ENCODE peak calls at places on chromosomes 7 and 10, in nine cellular contexts. One of them, this sample, is unnamed.

GRCh38 chr7:1608318-1608717 is 38.5 kb upstream of the PSMG3 start:
- DNase-seq in GM12878: no peak
- DNase-seq in MM.1S: no peak
- DNase-seq in neuronal stem cell: no peak
- DNase-seq in HCT116: no peak
- DNase-seq in hepatocyte: no peak
- DNase-seq in fibroblast of lung: no peak
- DNase-seq in PC-3: no peak
- DNase-seq in neural progenitor cell: no peak
- DNase-seq in this sample: no peak

GRCh38 chr10:121698336-121698735 is 100.1 kb upstream of the FGFR2 start:
- DNase-seq in GM12878: no peak
- DNase-seq in MM.1S: no peak
- DNase-seq in neuronal stem cell: no peak
- DNase-seq in HCT116: no peak
- DNase-seq in hepatocyte: no peak
- DNase-seq in fibroblast of lung: no peak
- DNase-seq in PC-3: no peak
- DNase-seq in neural progenitor cell: no peak
- DNase-seq in this sample: no peak

GRCh38 chr7:38177621-38178003 is 433 bp upstream of the STARD3NL start:
- DNase-seq in GM12878: no peak
- DNase-seq in MM.1S: no peak
- DNase-seq in neuronal stem cell: no peak
- DNase-seq in HCT116: no peak
- DNase-seq in hepatocyte: no peak
- DNase-seq in fibroblast of lung: no peak
- DNase-seq in PC-3: no peak
- DNase-seq in neural progenitor cell: no peak
- DNase-seq in this sample: no peak

GRCh38 chr10:122126763-122127659 is 138.0 kb downstream of the TACC2 start:
- DNase-seq in GM12878: no peak
- DNase-seq in MM.1S: no peak
- DNase-seq in neuronal stem cell: no peak
- DNase-seq in HCT116: peak
- DNase-seq in hepatocyte: peak
- DNase-seq in fibroblast of lung: peak
- DNase-seq in PC-3: peak
- DNase-seq in neural progenitor cell: peak
- DNase-seq in this sample: peak

GRCh38 chr7:24820730-24821044 is 63.4 kb upstream of the GSDME start:
- DNase-seq in GM12878: no peak
- DNase-seq in MM.1S: no peak
- DNase-seq in neuronal stem cell: no peak
- DNase-seq in HCT116: no peak
- DNase-seq in hepatocyte: peak
- DNase-seq in fibroblast of lung: no peak
- DNase-seq in PC-3: peak
- DNase-seq in neural progenitor cell: no peak
- DNase-seq in this sample: no peak

GRCh38 chr7:135434047-135434446 is 75.9 kb downstream of the CNOT4 start:
- DNase-seq in GM12878: no peak
- DNase-seq in MM.1S: no peak
- DNase-seq in neuronal stem cell: no peak
- DNase-seq in HCT116: no peak
- DNase-seq in hepatocyte: no peak
- DNase-seq in fibroblast of lung: no peak
- DNase-seq in PC-3: no peak
- DNase-seq in neural progenitor cell: no peak
- DNase-seq in this sample: no peak

GRCh38 chr10:72834183-72834825 is 59.2 kb upstream of the OIT3 start:
- DNase-seq in GM12878: peak
- DNase-seq in MM.1S: peak
- DNase-seq in neuronal stem cell: peak
- DNase-seq in HCT116: peak
- DNase-seq in hepatocyte: peak
- DNase-seq in fibroblast of lung: peak
- DNase-seq in PC-3: peak
- DNase-seq in neural progenitor cell: peak
- DNase-seq in this sample: peak

GRCh38 chr10:12430406-12430982 is 81.1 kb downstream of the CAMK1D start:
- DNase-seq in GM12878: no peak
- DNase-seq in MM.1S: no peak
- DNase-seq in neuronal stem cell: no peak
- DNase-seq in HCT116: no peak
- DNase-seq in hepatocyte: no peak
- DNase-seq in fibroblast of lung: no peak
- DNase-seq in PC-3: no peak
- DNase-seq in neural progenitor cell: no peak
- DNase-seq in this sample: no peak

GRCh38 chr10:63700209-63700934 is 179.2 kb downstream of the REEP3 start:
- DNase-seq in GM12878: no peak
- DNase-seq in MM.1S: no peak
- DNase-seq in neuronal stem cell: no peak
- DNase-seq in HCT116: peak
- DNase-seq in hepatocyte: peak
- DNase-seq in fibroblast of lung: peak
- DNase-seq in PC-3: peak
- DNase-seq in neural progenitor cell: no peak
- DNase-seq in this sample: no peak

GRCh38 chr7:143299840-143300239 is 11.7 kb downstream of the CASP2 start:
- DNase-seq in GM12878: no peak
- DNase-seq in MM.1S: peak
- DNase-seq in neuronal stem cell: no peak
- DNase-seq in HCT116: peak
- DNase-seq in hepatocyte: peak
- DNase-seq in fibroblast of lung: no peak
- DNase-seq in PC-3: peak
- DNase-seq in neural progenitor cell: peak
- DNase-seq in this sample: peak

GRCh38 chr10:84178387-84178697 is 4.7 kb downstream of the GPR15LG start:
- DNase-seq in GM12878: no peak
- DNase-seq in MM.1S: no peak
- DNase-seq in neuronal stem cell: no peak
- DNase-seq in HCT116: no peak
- DNase-seq in hepatocyte: no peak
- DNase-seq in fibroblast of lung: no peak
- DNase-seq in PC-3: no peak
- DNase-seq in neural progenitor cell: no peak
- DNase-seq in this sample: no peak

GRCh38 chr10:77069020-77069419 is 568.6 kb downstream of the KCNMA1 start:
- DNase-seq in GM12878: no peak
- DNase-seq in MM.1S: no peak
- DNase-seq in neuronal stem cell: no peak
- DNase-seq in HCT116: no peak
- DNase-seq in hepatocyte: no peak
- DNase-seq in fibroblast of lung: peak
- DNase-seq in PC-3: no peak
- DNase-seq in neural progenitor cell: no peak
- DNase-seq in this sample: no peak

GRCh38 chr10:59508296-59508695 is 145.9 kb upstream of the FAM13C start:
- DNase-seq in GM12878: no peak
- DNase-seq in MM.1S: no peak
- DNase-seq in neuronal stem cell: no peak
- DNase-seq in HCT116: peak
- DNase-seq in hepatocyte: peak
- DNase-seq in fibroblast of lung: peak
- DNase-seq in PC-3: peak
- DNase-seq in neural progenitor cell: no peak
- DNase-seq in this sample: no peak

GRCh38 chr10:109945473-109946177 is 22.3 kb upstream of the XPNPEP1 start:
- DNase-seq in GM12878: no peak
- DNase-seq in MM.1S: no peak
- DNase-seq in neuronal stem cell: no peak
- DNase-seq in HCT116: no peak
- DNase-seq in hepatocyte: no peak
- DNase-seq in fibroblast of lung: no peak
- DNase-seq in PC-3: no peak
- DNase-seq in neural progenitor cell: no peak
- DNase-seq in this sample: no peak

GRCh38 chr7:43123457-43123856 is 11.0 kb downstream of the HECW1 start:
- DNase-seq in GM12878: no peak
- DNase-seq in MM.1S: peak
- DNase-seq in neuronal stem cell: no peak
- DNase-seq in HCT116: no peak
- DNase-seq in hepatocyte: no peak
- DNase-seq in fibroblast of lung: no peak
- DNase-seq in PC-3: no peak
- DNase-seq in neural progenitor cell: no peak
- DNase-seq in this sample: no peak

GRCh38 chr10:62637249-62638061 is 167.1 kb upstream of the ADO start:
- DNase-seq in GM12878: peak
- DNase-seq in MM.1S: peak
- DNase-seq in neuronal stem cell: no peak
- DNase-seq in HCT116: no peak
- DNase-seq in hepatocyte: no peak
- DNase-seq in fibroblast of lung: peak
- DNase-seq in PC-3: peak
- DNase-seq in neural progenitor cell: no peak
- DNase-seq in this sample: no peak

GRCh38 chr7:151241755-151242096 is 6.8 kb downstream of the SMARCD3 start:
- DNase-seq in GM12878: no peak
- DNase-seq in MM.1S: no peak
- DNase-seq in neuronal stem cell: no peak
- DNase-seq in HCT116: no peak
- DNase-seq in hepatocyte: no peak
- DNase-seq in fibroblast of lung: no peak
- DNase-seq in PC-3: no peak
- DNase-seq in neural progenitor cell: no peak
- DNase-seq in this sample: no peak

DNA sequence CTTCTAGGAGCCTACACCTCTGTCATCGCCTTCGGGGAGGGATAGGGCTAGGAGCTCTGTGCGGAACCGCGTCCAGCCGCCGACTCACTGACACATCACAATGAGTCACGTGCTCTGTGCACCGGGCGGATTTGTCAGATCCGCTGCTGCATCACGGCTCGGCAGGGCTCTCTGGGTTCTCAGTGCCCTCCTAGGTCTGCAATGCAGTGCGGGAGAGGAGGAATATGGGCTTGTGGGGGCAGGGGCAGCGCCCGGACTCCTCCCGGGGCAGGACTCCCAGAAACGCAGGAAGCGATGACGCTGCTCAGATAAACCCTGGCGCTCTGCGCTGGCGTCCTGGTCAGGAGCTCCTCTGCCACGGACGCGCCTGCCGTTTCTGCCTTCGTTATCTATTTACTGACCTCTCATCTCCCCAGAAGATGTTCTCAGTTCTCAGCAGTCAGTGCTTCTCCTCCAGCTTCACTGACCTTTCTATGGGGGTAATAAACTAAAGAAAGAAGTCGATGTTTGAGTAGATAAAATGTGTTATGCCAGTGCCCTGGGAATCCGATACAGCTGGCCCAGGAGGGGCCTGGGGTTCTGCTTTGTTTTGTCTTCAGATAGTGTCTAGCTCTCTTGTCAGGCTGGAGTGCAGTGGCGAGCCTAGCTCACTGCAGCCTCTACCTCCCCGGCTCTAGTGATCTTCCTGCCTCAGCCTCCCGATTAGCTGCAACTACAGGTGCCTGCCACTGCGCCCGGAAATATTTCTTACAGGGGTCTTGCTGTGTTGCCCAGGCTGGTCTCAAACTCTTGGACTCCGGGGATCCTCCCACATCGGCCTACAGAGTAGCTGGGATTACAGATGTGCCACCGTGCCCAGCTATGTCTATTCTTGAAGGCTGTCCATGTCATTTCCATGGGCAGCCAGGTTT is 22.8 kb upstream of the ITGB1 start:
- DNase-seq in GM12878: no peak
- DNase-seq in MM.1S: peak
- DNase-seq in neuronal stem cell: peak
- DNase-seq in HCT116: peak
- DNase-seq in hepatocyte: peak
- DNase-seq in fibroblast of lung: peak
- DNase-seq in PC-3: peak
- DNase-seq in neural progenitor cell: peak
- DNase-seq in this sample: peak
- H2AFZ ChIP-seq in GM12878: peak
- H2AFZ ChIP-seq in MM.1S: peak
- H2AFZ ChIP-seq in neuronal stem cell: peak
- H2AFZ ChIP-seq in HCT116: no peak
- H2AFZ ChIP-seq in hepatocyte: peak
- H2AFZ ChIP-seq in fibroblast of lung: peak
- H2AFZ ChIP-seq in PC-3: peak
- H2AFZ ChIP-seq in neural progenitor cell: peak
- H2AFZ ChIP-seq in this sample: peak

GRCh38 chr10:105468769-105469168 is 827.7 kb downstream of the SORCS3 start:
- DNase-seq in GM12878: no peak
- DNase-seq in MM.1S: no peak
- DNase-seq in neuronal stem cell: no peak
- DNase-seq in HCT116: no peak
- DNase-seq in hepatocyte: no peak
- DNase-seq in fibroblast of lung: no peak
- DNase-seq in PC-3: no peak
- DNase-seq in neural progenitor cell: no peak
- DNase-seq in this sample: no peak
- H2AFZ ChIP-seq in GM12878: no peak
- H2AFZ ChIP-seq in MM.1S: no peak
- H2AFZ ChIP-seq in neuronal stem cell: no peak
- H2AFZ ChIP-seq in HCT116: no peak
- H2AFZ ChIP-seq in hepatocyte: no peak
- H2AFZ ChIP-seq in fibroblast of lung: no peak
- H2AFZ ChIP-seq in PC-3: no peak
- H2AFZ ChIP-seq in neural progenitor cell: no peak
- H2AFZ ChIP-seq in this sample: peak

GRCh38 chr10:4836416-4836969 is 10.5 kb downstream of the AKR1E2 start:
- DNase-seq in GM12878: no peak
- DNase-seq in MM.1S: no peak
- DNase-seq in neuronal stem cell: no peak
- DNase-seq in HCT116: no peak
- DNase-seq in hepatocyte: no peak
- DNase-seq in fibroblast of lung: no peak
- DNase-seq in PC-3: no peak
- DNase-seq in neural progenitor cell: no peak
- DNase-seq in this sample: no peak
- H2AFZ ChIP-seq in GM12878: no peak
- H2AFZ ChIP-seq in MM.1S: no peak
- H2AFZ ChIP-seq in neuronal stem cell: no peak
- H2AFZ ChIP-seq in HCT116: no peak
- H2AFZ ChIP-seq in hepatocyte: no peak
- H2AFZ ChIP-seq in fibroblast of lung: no peak
- H2AFZ ChIP-seq in PC-3: no peak
- H2AFZ ChIP-seq in neural progenitor cell: no peak
- H2AFZ ChIP-seq in this sample: no peak

DNA sequence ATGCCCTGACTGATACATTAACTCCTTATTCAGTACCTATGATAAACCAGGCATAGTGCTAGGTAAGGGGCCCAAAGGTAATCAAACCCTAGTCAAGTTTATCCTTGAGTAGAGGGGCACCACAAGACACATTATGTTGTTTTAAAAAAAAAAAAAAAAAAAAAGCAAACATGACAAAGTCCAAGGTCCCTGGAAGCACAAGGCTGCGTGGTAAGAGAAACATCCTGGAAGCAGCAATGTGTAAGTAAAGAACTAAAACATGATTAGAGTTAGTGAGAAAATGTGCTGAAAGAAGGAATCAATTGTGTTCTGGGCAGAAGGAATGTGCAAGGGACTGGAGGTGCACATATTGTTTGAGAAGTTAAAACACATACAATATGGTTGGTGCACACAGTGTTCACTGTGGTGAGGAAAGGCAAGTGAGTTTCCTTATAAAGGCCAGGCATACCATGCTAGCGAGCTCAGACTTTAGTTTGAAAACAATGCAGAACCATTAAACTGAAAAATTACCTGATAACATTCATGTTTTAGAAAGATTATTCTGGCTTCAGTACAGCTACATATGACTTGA is 51.1 kb downstream of the PDE1C start:
- DNase-seq in GM12878: no peak
- DNase-seq in MM.1S: no peak
- DNase-seq in neuronal stem cell: no peak
- DNase-seq in HCT116: no peak
- DNase-seq in hepatocyte: peak
- DNase-seq in fibroblast of lung: no peak
- DNase-seq in PC-3: no peak
- DNase-seq in neural progenitor cell: no peak
- DNase-seq in this sample: no peak
- H2AFZ ChIP-seq in GM12878: no peak
- H2AFZ ChIP-seq in MM.1S: no peak
- H2AFZ ChIP-seq in neuronal stem cell: no peak
- H2AFZ ChIP-seq in HCT116: no peak
- H2AFZ ChIP-seq in hepatocyte: no peak
- H2AFZ ChIP-seq in fibroblast of lung: no peak
- H2AFZ ChIP-seq in PC-3: no peak
- H2AFZ ChIP-seq in neural progenitor cell: no peak
- H2AFZ ChIP-seq in this sample: no peak